ENCODE peak calls at places on chromosome 22, in four cellular contexts. O is right atrium auricular region, B is anterior cingulate cortex, X is islet precursor cell. S is an unnamed sample.
A peak's percentile ranks its signal among the peaks of the same experiment; 100 is the strongest.

GRCh38 chr22:35349704-35350538 is 31.0 kb upstream of the HMOX1 start:
- DNase-seq in O (no peak), B (no peak), X (no peak), S (no peak)

GRCh38 chr22:28019360-28019759 is 100.3 kb upstream of the PITPNB start:
- DNase-seq in O (no peak), B (no peak), X (no peak), S (peak; percentile 65)

GRCh38 chr22:21982338-21982965 is at the start of gene TOP3B:
- DNase-seq in O (peak; percentile 83), B (peak; percentile 24), X (peak; percentile 84), S (peak; percentile 82)

GRCh38 chr22:44031111-44031963 is 7.2 kb downstream of the PARVB start:
- DNase-seq in O (no peak), B (no peak), X (no peak), S (no peak)

GRCh38 chr22:25509391-25509791 is 55.1 kb upstream of the GRK3 start:
- DNase-seq in O (no peak), B (no peak), X (no peak), S (no peak)

GRCh38 chr22:36369922-36370781 is 17.6 kb downstream of the MYH9 start:
- DNase-seq in O (no peak), B (no peak), X (peak; percentile 77), S (peak; percentile 73)

GRCh38 chr22:48071305-48071704 is 1308.9 kb downstream of the TBC1D22A start:
- DNase-seq in O (no peak), B (no peak), X (no peak), S (no peak)

GRCh38 chr22:39173787-39174497 is 21.5 kb upstream of the CBX7 start:
- DNase-seq in O (no peak), B (no peak), X (no peak), S (no peak)

GRCh38 chr22:40535642-40536041 is 100.9 kb downstream of the MRTFA start:
- DNase-seq in O (no peak), B (no peak), X (no peak), S (no peak)

GRCh38 chr22:41905411-41906202 is 9.3 kb downstream of the SHISA8 start:
- DNase-seq in O (no peak), B (no peak), X (no peak), S (peak; percentile 66)

GRCh38 chr22:35357883-35358621 is 22.8 kb upstream of the HMOX1 start:
- DNase-seq in O (no peak), B (no peak), X (peak; percentile 43), S (no peak)

GRCh38 chr22:19666663-19667593 is 47.4 kb upstream of the SEPTIN5 start:
- DNase-seq in O (no peak), B (no peak), X (no peak), S (no peak)

GRCh38 chr22:29503811-29504372 is 23.9 kb downstream of the NEFH start:
- DNase-seq in O (peak; percentile 64), B (no peak), X (no peak), S (peak; percentile 36)

GRCh38 chr22:27476318-27476717 is 325.2 kb downstream of the MN1 start:
- DNase-seq in O (no peak), B (no peak), X (no peak), S (no peak)

GRCh38 chr22:28873183-28873964 is 10.0 kb upstream of the ZNRF3 start:
- DNase-seq in O (no peak), B (no peak), X (no peak), S (no peak)

GRCh38 chr22:47784991-47785390 is 1022.5 kb downstream of the TBC1D22A start:
- DNase-seq in O (peak; percentile 32), B (no peak), X (peak; percentile 19), S (no peak)

S was measured in posterior cingulate gyrus.